ENCODE peak calls at places on chromosomes 3 and 15, in six cellular contexts. One of them, this sample, is unnamed.

GRCh38 chr3:63576826-63577225 is 75.6 kb upstream of the SNTN start:
- DNase-seq in mesenchymal stem cell: no peak
- DNase-seq in trophoblast cell: peak; percentile 26
- DNase-seq in neuronal stem cell: no peak
- DNase-seq in IMR-90: no peak
- DNase-seq in H1: no peak
- DNase-seq in this sample: no peak

GRCh38 chr15:73989001-73989798 is 2.9 kb downstream of the STOML1 start:
- DNase-seq in IMR-90: peak; percentile 86
- DNase-seq in H1: no peak
- DNase-seq in trophoblast cell: no peak
- DNase-seq in neuronal stem cell: no peak
- DNase-seq in mesenchymal stem cell: peak; percentile 92
- DNase-seq in this sample: no peak

GRCh38 chr3:15728766-15729165 is 69.0 kb downstream of the ANKRD28 start:
- DNase-seq in H1: no peak
- DNase-seq in neuronal stem cell: no peak
- DNase-seq in trophoblast cell: no peak
- DNase-seq in IMR-90: no peak
- DNase-seq in mesenchymal stem cell: no peak
- DNase-seq in this sample: no peak

GRCh38 chr15:60370105-60370803 is 27.5 kb downstream of the ANXA2 start:
- DNase-seq in neuronal stem cell: no peak
- DNase-seq in IMR-90: no peak
- DNase-seq in trophoblast cell: no peak
- DNase-seq in mesenchymal stem cell: peak; percentile 25
- DNase-seq in H1: no peak
- DNase-seq in this sample: no peak

GRCh38 chr3:195760345-195760983 is 39.7 kb downstream of the MUC20 start:
- DNase-seq in trophoblast cell: no peak
- DNase-seq in mesenchymal stem cell: no peak
- DNase-seq in neuronal stem cell: no peak
- DNase-seq in H1: no peak
- DNase-seq in IMR-90: no peak
- DNase-seq in this sample: no peak

GRCh38 chr15:32819406-32819930 is 101.7 kb downstream of the GREM1 start:
- DNase-seq in trophoblast cell: no peak
- DNase-seq in mesenchymal stem cell: no peak
- DNase-seq in neuronal stem cell: no peak
- DNase-seq in H1: no peak
- DNase-seq in IMR-90: no peak
- DNase-seq in this sample: no peak

GRCh38 chr3:4823986-4824947 is 155.0 kb upstream of the BHLHE40 start:
- DNase-seq in mesenchymal stem cell: no peak
- DNase-seq in neuronal stem cell: no peak
- DNase-seq in trophoblast cell: no peak
- DNase-seq in IMR-90: no peak
- DNase-seq in H1: no peak
- DNase-seq in this sample: no peak

GRCh38 chr3:85796140-85796539 is 837.4 kb downstream of the CADM2 start:
- DNase-seq in neuronal stem cell: no peak
- DNase-seq in H1: no peak
- DNase-seq in IMR-90: no peak
- DNase-seq in mesenchymal stem cell: no peak
- DNase-seq in trophoblast cell: no peak
- DNase-seq in this sample: no peak

GRCh38 chr15:33215941-33216872 is 21.7 kb upstream of the FMN1 start:
- DNase-seq in H1: no peak
- DNase-seq in mesenchymal stem cell: peak; percentile 22
- DNase-seq in neuronal stem cell: no peak
- DNase-seq in IMR-90: peak; percentile 24
- DNase-seq in trophoblast cell: peak; percentile 33
- DNase-seq in this sample: no peak

GRCh38 chr15:59594493-59594942 is 17.1 kb upstream of the GCNT3 start:
- DNase-seq in trophoblast cell: no peak
- DNase-seq in neuronal stem cell: no peak
- DNase-seq in mesenchymal stem cell: peak; percentile 71
- DNase-seq in H1: no peak
- DNase-seq in IMR-90: peak; percentile 86
- DNase-seq in this sample: no peak

GRCh38 chr3:151155409-151156128 is 47.4 kb downstream of the GPR171 start:
- DNase-seq in IMR-90: no peak
- DNase-seq in neuronal stem cell: peak; percentile 43
- DNase-seq in trophoblast cell: peak; percentile 83
- DNase-seq in H1: peak; percentile 13
- DNase-seq in mesenchymal stem cell: no peak
- DNase-seq in this sample: no peak

GRCh38 chr3:155321418-155321817 is 27.9 kb upstream of the STRIT1 start:
- DNase-seq in mesenchymal stem cell: no peak
- DNase-seq in trophoblast cell: no peak
- DNase-seq in IMR-90: peak; percentile 15
- DNase-seq in neuronal stem cell: no peak
- DNase-seq in H1: no peak
- DNase-seq in this sample: no peak

GRCh38 chr3:150202696-150203095 is 205.4 kb upstream of the TSC22D2 start:
- DNase-seq in H1: no peak
- DNase-seq in neuronal stem cell: no peak
- DNase-seq in IMR-90: no peak
- DNase-seq in mesenchymal stem cell: no peak
- DNase-seq in trophoblast cell: no peak
- DNase-seq in this sample: no peak

GRCh38 chr3:195823286-195823685 is 11.6 kb upstream of the MUC4 start:
- DNase-seq in neuronal stem cell: no peak
- DNase-seq in H1: no peak
- DNase-seq in IMR-90: no peak
- DNase-seq in mesenchymal stem cell: no peak
- DNase-seq in trophoblast cell: no peak
- DNase-seq in this sample: no peak

GRCh38 chr15:76058714-76059319 is 968 bp upstream of the TMEM266 start:
- DNase-seq in H1: no peak
- DNase-seq in neuronal stem cell: peak; percentile 15
- DNase-seq in IMR-90: no peak
- DNase-seq in trophoblast cell: peak; percentile 5
- DNase-seq in mesenchymal stem cell: no peak
- DNase-seq in this sample: peak; percentile 52

GRCh38 chr3:115658337-115659181 is 35.2 kb downstream of the GAP43 start:
- DNase-seq in trophoblast cell: peak; percentile 42
- DNase-seq in IMR-90: peak; percentile 82
- DNase-seq in mesenchymal stem cell: peak; percentile 82
- DNase-seq in neuronal stem cell: peak; percentile 83
- DNase-seq in H1: peak; percentile 72
- DNase-seq in this sample: peak; percentile 86
- H2BK5ac ChIP-seq in trophoblast cell: peak overlapping the region; percentile 85
- H2BK5ac ChIP-seq in IMR-90: peak overlapping the region; percentile 77
- H2BK5ac ChIP-seq in mesenchymal stem cell: peak overlapping the region; percentile 61
- H2BK5ac ChIP-seq in neuronal stem cell: peak overlapping the region; percentile 44
- H2BK5ac ChIP-seq in H1: peak overlapping the region; percentile 76
- H2BK5ac ChIP-seq in this sample: no peak overlapping the region

DNA sequence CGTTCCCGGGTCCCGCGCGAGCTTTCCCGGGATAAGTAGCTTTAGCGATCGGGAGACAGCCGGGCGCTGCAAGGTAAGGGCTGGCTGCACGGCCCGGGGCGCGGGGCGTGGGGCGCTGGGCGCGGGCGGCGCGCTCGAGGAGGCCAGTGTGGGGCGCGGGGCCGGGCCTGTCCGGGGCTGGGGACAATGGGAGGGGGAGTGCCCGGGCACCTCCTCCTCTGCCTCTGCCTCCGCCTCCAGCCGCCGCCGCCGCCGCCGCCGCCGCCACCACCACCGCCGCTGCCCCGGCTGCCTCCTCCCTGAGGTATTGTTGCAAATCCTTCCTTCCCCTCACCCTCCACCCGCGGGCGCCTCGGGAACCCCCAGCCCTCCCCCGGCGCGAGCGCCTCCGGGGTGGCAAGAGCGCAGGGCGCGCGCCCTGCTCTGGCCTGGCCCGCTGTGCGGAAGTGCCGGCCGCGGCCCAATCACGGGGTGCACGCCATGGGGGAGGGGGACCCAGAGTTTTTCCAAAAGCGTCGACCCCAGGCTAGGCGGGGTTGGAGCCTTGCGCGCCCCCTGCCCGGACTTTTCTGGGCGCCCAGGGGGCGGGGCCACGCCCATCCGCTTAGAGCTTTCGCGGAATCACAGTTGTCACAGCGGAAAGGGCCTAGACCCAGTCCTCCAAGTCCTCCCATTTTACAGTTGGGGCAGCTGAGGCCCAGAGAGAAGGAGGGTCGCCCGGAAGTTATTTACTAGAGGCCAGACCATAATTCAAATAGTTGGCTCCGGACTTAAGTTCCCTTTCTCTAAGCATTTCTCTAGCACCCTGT is at the start of gene LPP:
- DNase-seq in IMR-90: peak; percentile 77
- DNase-seq in neuronal stem cell: peak; percentile 79
- DNase-seq in mesenchymal stem cell: peak; percentile 86
- DNase-seq in H1: peak; percentile 31
- DNase-seq in trophoblast cell: peak; percentile 61
- DNase-seq in this sample: peak; percentile 81
- H3K23ac ChIP-seq in IMR-90: peak within 1 kb of the TSS; percentile 98
- H3K23ac ChIP-seq in neuronal stem cell: peak within 1 kb of the TSS; percentile 57
- H3K23ac ChIP-seq in mesenchymal stem cell: no peak within 1 kb of the TSS
- H3K23ac ChIP-seq in H1: no peak within 1 kb of the TSS
- H3K23ac ChIP-seq in trophoblast cell: no peak within 1 kb of the TSS
- H3K23ac ChIP-seq in this sample: no peak within 1 kb of the TSS

GRCh38 chr3:50630394-50630793 is 13.4 kb downstream of the MAPKAPK3 start:
- DNase-seq in mesenchymal stem cell: no peak
- DNase-seq in neuronal stem cell: no peak
- DNase-seq in H1: no peak
- DNase-seq in trophoblast cell: no peak
- DNase-seq in IMR-90: no peak
- DNase-seq in this sample: no peak
- H2AFZ ChIP-seq in mesenchymal stem cell: no peak overlapping the region
- H2AFZ ChIP-seq in neuronal stem cell: no peak overlapping the region
- H2AFZ ChIP-seq in H1: no peak overlapping the region
- H2AFZ ChIP-seq in trophoblast cell: no peak overlapping the region
- H2AFZ ChIP-seq in IMR-90: no peak overlapping the region
- H2AFZ ChIP-seq in this sample: no peak overlapping the region

DNA sequence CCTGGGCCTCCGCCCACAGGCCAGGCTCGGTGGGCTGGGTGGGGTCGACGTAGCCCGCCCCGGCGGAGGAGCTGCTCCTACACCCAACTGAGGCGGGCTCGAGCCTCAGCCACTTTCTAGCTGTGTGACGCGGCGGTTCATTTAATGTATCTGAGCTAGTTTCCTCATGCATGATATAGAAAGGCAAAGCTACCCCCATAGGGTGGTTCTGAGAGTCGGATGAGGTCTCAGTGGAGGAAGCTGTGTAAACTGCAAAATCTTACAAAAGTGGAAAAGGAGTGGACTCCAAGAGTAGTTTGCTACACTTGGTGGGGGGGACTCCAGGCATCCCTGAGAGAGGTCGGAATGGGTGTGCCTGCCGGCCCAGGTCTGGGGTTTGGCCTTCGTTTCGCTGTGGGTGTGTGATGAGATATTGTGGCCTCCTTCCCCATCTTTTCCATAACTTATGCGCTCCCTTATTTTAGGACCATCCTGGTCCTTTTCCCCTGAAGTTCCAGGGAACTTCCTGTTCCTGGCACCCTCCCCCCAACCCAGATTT is 933 bp downstream of the PDIA5 start:
- DNase-seq in neuronal stem cell: no peak
- DNase-seq in mesenchymal stem cell: no peak
- DNase-seq in H1: no peak
- DNase-seq in IMR-90: no peak
- DNase-seq in trophoblast cell: peak; percentile 34
- DNase-seq in this sample: no peak
- H2BK5ac ChIP-seq in neuronal stem cell: no peak overlapping the region
- H2BK5ac ChIP-seq in mesenchymal stem cell: no peak overlapping the region
- H2BK5ac ChIP-seq in H1: peak overlapping the region; percentile 63
- H2BK5ac ChIP-seq in IMR-90: no peak overlapping the region
- H2BK5ac ChIP-seq in trophoblast cell: peak overlapping the region; percentile 91
- H2BK5ac ChIP-seq in this sample: no peak overlapping the region

DNA sequence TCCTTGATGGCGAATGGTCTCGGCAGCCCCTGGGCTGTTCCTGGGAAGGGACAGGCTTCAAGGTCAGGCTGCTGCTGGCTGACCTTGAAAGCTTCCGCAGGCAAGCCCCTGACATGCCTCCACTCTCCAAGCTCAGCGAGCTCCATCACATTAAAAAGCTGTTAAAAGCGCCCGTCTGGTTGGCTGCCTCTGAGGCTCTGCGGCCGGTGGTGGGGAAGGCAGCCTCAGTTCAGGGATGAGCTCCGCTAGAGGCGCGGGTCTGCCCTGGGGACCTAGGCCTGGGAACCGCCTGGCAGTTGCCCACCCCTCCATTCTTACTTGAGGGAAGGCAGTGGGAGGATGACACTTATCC is 103.8 kb downstream of the LINGO1 start:
- DNase-seq in H1: no peak
- DNase-seq in trophoblast cell: no peak
- DNase-seq in neuronal stem cell: no peak
- DNase-seq in mesenchymal stem cell: no peak
- DNase-seq in IMR-90: no peak
- DNase-seq in this sample: no peak
- H3K23ac ChIP-seq in H1: no peak overlapping the region
- H3K23ac ChIP-seq in trophoblast cell: no peak overlapping the region
- H3K23ac ChIP-seq in neuronal stem cell: no peak overlapping the region
- H3K23ac ChIP-seq in mesenchymal stem cell: no peak overlapping the region
- H3K23ac ChIP-seq in IMR-90: no peak overlapping the region
- H3K23ac ChIP-seq in this sample: no peak overlapping the region

GRCh38 chr3:25452185-25452584 is 24.1 kb downstream of the RARB start:
- DNase-seq in mesenchymal stem cell: no peak
- DNase-seq in neuronal stem cell: no peak
- DNase-seq in IMR-90: no peak
- DNase-seq in trophoblast cell: no peak
- DNase-seq in H1: no peak
- DNase-seq in this sample: no peak

GRCh38 chr3:25447285-25447684 is 19.2 kb downstream of the RARB start:
- DNase-seq in IMR-90: no peak
- DNase-seq in mesenchymal stem cell: no peak
- DNase-seq in neuronal stem cell: no peak
- DNase-seq in H1: no peak
- DNase-seq in trophoblast cell: no peak
- DNase-seq in this sample: no peak

GRCh38 chr3:25448750-25449684 is 21.0 kb downstream of the RARB start:
- DNase-seq in IMR-90: peak; percentile 43
- DNase-seq in H1: no peak
- DNase-seq in mesenchymal stem cell: peak; percentile 80
- DNase-seq in neuronal stem cell: no peak
- DNase-seq in trophoblast cell: no peak
- DNase-seq in this sample: peak; percentile 36

GRCh38 chr3:25447925-25448324 is 19.9 kb downstream of the RARB start:
- DNase-seq in neuronal stem cell: no peak
- DNase-seq in H1: no peak
- DNase-seq in IMR-90: no peak
- DNase-seq in trophoblast cell: no peak
- DNase-seq in mesenchymal stem cell: no peak
- DNase-seq in this sample: no peak

DNA sequence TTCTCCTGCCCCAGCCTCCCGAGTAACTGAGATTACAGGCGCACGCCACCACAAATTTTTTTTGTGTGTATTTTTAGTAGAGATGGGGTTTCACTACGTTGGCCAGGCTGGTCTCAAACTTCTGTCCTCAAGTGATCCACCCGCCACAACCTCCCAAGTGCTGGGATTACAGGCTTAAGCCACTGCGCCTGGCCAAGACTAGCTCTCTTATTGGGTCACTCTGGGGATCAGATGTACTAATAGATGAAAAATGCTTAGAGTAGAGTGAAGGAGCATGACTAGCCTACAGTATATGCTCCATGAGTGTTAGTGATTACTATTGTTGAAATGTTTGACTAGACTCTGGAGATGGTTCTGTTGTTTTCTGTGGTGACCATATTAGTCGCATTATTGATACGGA is 21.8 kb downstream of the RARB start:
- DNase-seq in mesenchymal stem cell: no peak
- DNase-seq in trophoblast cell: no peak
- DNase-seq in neuronal stem cell: no peak
- DNase-seq in H1: no peak
- DNase-seq in IMR-90: no peak
- DNase-seq in this sample: no peak
- H2AFZ ChIP-seq in mesenchymal stem cell: no peak overlapping the region
- H2AFZ ChIP-seq in trophoblast cell: no peak overlapping the region
- H2AFZ ChIP-seq in neuronal stem cell: no peak overlapping the region
- H2AFZ ChIP-seq in H1: no peak overlapping the region
- H2AFZ ChIP-seq in IMR-90: no peak overlapping the region
- H2AFZ ChIP-seq in this sample: no peak overlapping the region

This sample was measured in H9.